ENCODE peak calls at places on chromosome 21, in four cellular contexts. L, F, X and V are unnamed samples.

GRCh38 chr21:42677339-42678117 is 24.1 kb downstream of the PDE9A start:
- DNase-seq in L (no peak), F (peak), X (no peak), V (no peak)

GRCh38 chr21:19853709-19854575 is 1144.3 kb upstream of the NCAM2 start:
- DNase-seq in L (no peak), F (no peak), X (no peak), V (no peak)

GRCh38 chr21:41784456-41785102 is 17.7 kb upstream of the RIPK4 start:
- DNase-seq in L (peak), F (no peak), X (no peak), V (no peak)

GRCh38 chr21:9759972-9760371 is 761.4 kb upstream of the TPTE start:
- DNase-seq in L (no peak), F (no peak), X (no peak), V (peak)

GRCh38 chr21:31293986-31294385 is 50.1 kb downstream of the TIAM1 start:
- DNase-seq in L (no peak), F (peak), X (no peak), V (no peak)

GRCh38 chr21:36021251-36021837 is 39.0 kb downstream of the SETD4 start:
- DNase-seq in L (no peak), F (no peak), X (no peak), V (no peak)

GRCh38 chr21:33924766-33925100 is 9.1 kb upstream of the ATP5PO start:
- DNase-seq in L (peak), F (no peak), X (no peak), V (no peak)

GRCh38 chr21:35043549-35043948 is 5.6 kb downstream of the RUNX1 start:
- DNase-seq in L (no peak), F (no peak), X (no peak), V (peak)

GRCh38 chr21:34886554-34887385 is 162.3 kb downstream of the RUNX1 start:
- DNase-seq in L (peak), F (no peak), X (peak), V (no peak)

GRCh38 chr21:25871566-25871965 is 136.8 kb downstream of the GABPA start:
- DNase-seq in L (no peak), F (no peak), X (no peak), V (no peak)

GRCh38 chr21:41888749-41889376 is 9.7 kb upstream of the PRDM15 start:
- DNase-seq in L (no peak), F (no peak), X (no peak), V (no peak)

GRCh38 chr21:38476385-38476784 is 21.9 kb downstream of the ERG start:
- DNase-seq in L (no peak), F (no peak), X (no peak), V (no peak)
- TF ChIP-seq CTCF in L (no peak), F (no peak), X (no peak), V (no peak)

GRCh38 chr21:46347791-46348381 is 23.9 kb downstream of the PCNT start:
- DNase-seq in L (no peak), F (no peak), X (no peak), V (no peak)
- TF ChIP-seq CTCF in L (no peak), F (peak), X (no peak), V (no peak)

DNA sequence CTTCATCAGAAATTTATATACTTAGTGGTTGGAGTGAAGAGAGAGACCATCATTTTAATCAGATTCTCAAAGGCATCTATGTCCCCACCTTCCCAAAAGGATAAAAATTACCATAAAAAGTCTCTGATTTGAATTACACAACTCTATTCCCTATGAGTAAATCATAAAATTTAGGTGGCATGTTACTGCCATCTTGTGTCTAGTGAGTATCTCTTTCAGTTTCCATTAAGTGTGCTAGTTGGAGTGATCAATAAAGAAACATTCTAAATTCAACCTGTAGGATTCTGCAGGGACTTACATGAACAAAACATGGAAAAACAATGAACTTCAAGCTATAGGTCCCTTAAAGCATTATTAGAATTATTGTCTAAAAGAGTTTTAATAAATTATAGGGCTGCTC is 655.4 kb downstream of the LTN1 start:
- DNase-seq in L (no peak), F (no peak), X (no peak), V (no peak)
- TF ChIP-seq CTCF in L (no peak), F (peak), X (peak), V (peak)

DNA sequence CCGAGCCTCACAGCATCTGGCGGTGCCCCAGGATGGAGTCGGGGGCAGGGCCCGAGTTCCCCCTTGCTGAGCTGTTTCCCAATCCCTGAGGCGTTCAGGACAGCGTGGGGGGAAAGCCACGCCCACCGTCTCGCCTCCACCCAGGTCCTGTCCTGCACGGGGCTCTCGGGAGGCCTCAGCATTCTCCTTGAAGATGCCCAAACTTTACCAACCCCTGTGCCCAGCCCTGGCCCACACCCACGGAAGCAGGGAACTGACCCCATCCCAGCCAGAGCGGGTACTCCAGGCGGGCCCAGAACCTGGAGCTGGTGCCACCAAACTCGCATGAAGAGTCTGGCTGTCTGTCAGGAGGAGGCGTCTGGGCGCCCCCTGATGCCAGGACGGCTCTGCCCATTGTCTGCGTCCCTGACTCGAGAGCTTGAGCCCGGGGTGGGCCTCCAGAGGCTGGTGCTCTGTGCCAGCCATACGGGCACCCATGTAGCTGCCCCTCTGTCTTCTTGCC is 35.3 kb upstream of the POFUT2 start:
- DNase-seq in L (peak), F (no peak), X (peak), V (no peak)
- TF ChIP-seq CTCF in L (no peak), F (no peak), X (no peak), V (no peak)

GRCh38 chr21:14870841-14871126 is 194.0 kb downstream of the NRIP1 start:
- DNase-seq in L (no peak), F (no peak), X (no peak), V (no peak)
- TF ChIP-seq CTCF in L (no peak), F (no peak), X (no peak), V (no peak)

DNA sequence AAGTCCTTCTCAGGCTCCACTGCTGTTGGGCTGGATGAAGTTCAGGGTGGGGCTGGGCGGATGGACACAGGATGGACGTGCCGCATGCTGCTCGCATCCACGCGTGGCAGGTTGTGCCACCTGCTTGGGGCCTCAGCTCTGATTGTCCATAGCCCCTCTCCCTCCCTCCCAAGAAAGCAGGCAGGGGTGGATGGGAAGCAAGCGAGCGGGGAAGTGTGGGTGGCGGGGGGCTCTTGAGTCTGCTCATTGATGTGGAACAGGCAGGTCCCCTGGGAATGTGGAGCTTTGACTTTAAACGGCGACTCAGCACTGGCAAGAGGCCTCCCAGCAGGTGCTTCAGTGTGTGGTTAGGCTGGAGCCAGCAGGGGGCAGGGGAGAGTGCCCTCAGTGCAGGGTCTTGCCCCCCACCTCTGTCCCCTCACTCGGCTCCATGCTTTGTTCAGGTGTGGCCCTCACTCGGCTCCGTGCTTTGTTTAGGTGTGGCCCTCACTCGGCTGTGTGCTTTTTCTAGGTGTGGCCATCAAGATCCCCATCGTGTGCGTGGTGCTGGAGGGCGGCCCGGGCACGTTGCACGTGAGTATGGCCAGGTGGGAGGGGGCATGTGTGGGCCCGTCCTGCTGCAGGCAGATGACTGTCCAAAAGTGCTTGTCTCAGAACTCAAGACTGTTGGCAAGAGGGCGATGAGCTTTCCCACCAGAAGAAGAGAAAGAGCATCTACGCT is 23.9 kb downstream of the TRPM2 start:
- DNase-seq in L (no peak), F (no peak), X (no peak), V (no peak)
- TF ChIP-seq CTCF in L (no peak), F (no peak), X (no peak), V (no peak)